ENCODE peak calls at places on chromosomes 16 and 17, in six cellular contexts. One of them, this sample, is unnamed.

GRCh38 chr16:13441675-13442074 is 478.3 kb upstream of the ERCC4 start:
- DNase-seq in H1: no peak
- DNase-seq in GM12878: no peak
- DNase-seq in IMR-90: no peak
- DNase-seq in A549: no peak
- DNase-seq in HCT116: no peak
- DNase-seq in this sample: no peak

GRCh38 chr17:42651392-42651791 is 7.7 kb upstream of the TUBG2 start:
- DNase-seq in IMR-90: no peak
- DNase-seq in H1: no peak
- DNase-seq in A549: no peak
- DNase-seq in HCT116: no peak
- DNase-seq in GM12878: no peak
- DNase-seq in this sample: no peak

GRCh38 chr16:31072540-31073072 is 1.4 kb downstream of the ZNF668 start:
- DNase-seq in HCT116: no peak
- DNase-seq in IMR-90: peak; percentile 69
- DNase-seq in GM12878: no peak
- DNase-seq in H1: no peak
- DNase-seq in A549: peak; percentile 34
- DNase-seq in this sample: peak; percentile 27

GRCh38 chr16:10668322-10669045 is 26.2 kb downstream of the TEKT5 start:
- DNase-seq in GM12878: no peak
- DNase-seq in HCT116: no peak
- DNase-seq in H1: peak; percentile 57
- DNase-seq in A549: peak; percentile 54
- DNase-seq in IMR-90: peak; percentile 10
- DNase-seq in this sample: peak; percentile 64

GRCh38 chr17:61399131-61400057 is at the start of gene TBX2:
- DNase-seq in GM12878: no peak
- DNase-seq in H1: peak; percentile 80
- DNase-seq in A549: peak; percentile 92
- DNase-seq in IMR-90: peak; percentile 96
- DNase-seq in HCT116: no peak
- DNase-seq in this sample: peak; percentile 80

GRCh38 chr16:46690281-46691178 is 1.1 kb downstream of the ORC6 start:
- DNase-seq in GM12878: no peak
- DNase-seq in A549: no peak
- DNase-seq in HCT116: no peak
- DNase-seq in H1: no peak
- DNase-seq in IMR-90: peak; percentile 40
- DNase-seq in this sample: peak; percentile 79

GRCh38 chr17:3979276-3979583 is 15.0 kb upstream of the ATP2A3 start:
- DNase-seq in GM12878: no peak
- DNase-seq in IMR-90: no peak
- DNase-seq in H1: no peak
- DNase-seq in HCT116: no peak
- DNase-seq in A549: no peak
- DNase-seq in this sample: no peak

GRCh38 chr16:49596699-49597291 is 223.2 kb downstream of the C16orf78 start:
- DNase-seq in H1: peak; percentile 52
- DNase-seq in IMR-90: no peak
- DNase-seq in GM12878: no peak
- DNase-seq in A549: no peak
- DNase-seq in HCT116: no peak
- DNase-seq in this sample: no peak

GRCh38 chr16:89040861-89041570 is 52.6 kb upstream of the ACSF3 start:
- DNase-seq in H1: no peak
- DNase-seq in A549: no peak
- DNase-seq in IMR-90: no peak
- DNase-seq in HCT116: no peak
- DNase-seq in GM12878: no peak
- DNase-seq in this sample: no peak

GRCh38 chr17:68675723-68676122 is 74.6 kb upstream of the FAM20A start:
- DNase-seq in HCT116: no peak
- DNase-seq in A549: no peak
- DNase-seq in H1: no peak
- DNase-seq in IMR-90: no peak
- DNase-seq in GM12878: no peak
- DNase-seq in this sample: no peak

GRCh38 chr16:89256651-89257254 is 39.2 kb downstream of the ZNF778 start:
- DNase-seq in A549: no peak
- DNase-seq in H1: peak; percentile 84
- DNase-seq in HCT116: no peak
- DNase-seq in GM12878: no peak
- DNase-seq in IMR-90: peak; percentile 63
- DNase-seq in this sample: no peak

GRCh38 chr17:73514146-73514863 is 129.9 kb downstream of the SDK2 start:
- DNase-seq in IMR-90: no peak
- DNase-seq in H1: no peak
- DNase-seq in HCT116: no peak
- DNase-seq in GM12878: no peak
- DNase-seq in A549: no peak
- DNase-seq in this sample: no peak

GRCh38 chr17:75877752-75878173 is 618 bp downstream of the TRIM47 start:
- DNase-seq in H1: peak; percentile 87
- DNase-seq in GM12878: no peak
- DNase-seq in A549: peak; percentile 86
- DNase-seq in IMR-90: peak; percentile 71
- DNase-seq in HCT116: no peak
- DNase-seq in this sample: peak; percentile 68

GRCh38 chr16:62225675-62226074 is 189.4 kb upstream of the CDH8 start:
- DNase-seq in H1: peak; percentile 92
- DNase-seq in A549: peak; percentile 89
- DNase-seq in IMR-90: no peak
- DNase-seq in HCT116: no peak
- DNase-seq in GM12878: peak; percentile 24
- DNase-seq in this sample: peak; percentile 76

GRCh38 chr17:68697850-68698313 is 96.7 kb upstream of the FAM20A start:
- DNase-seq in IMR-90: peak; percentile 68
- DNase-seq in A549: no peak
- DNase-seq in GM12878: no peak
- DNase-seq in H1: no peak
- DNase-seq in HCT116: no peak
- DNase-seq in this sample: peak; percentile 14

GRCh38 chr16:46817961-46818360 is 13.0 kb downstream of the C16orf87 start:
- DNase-seq in A549: no peak
- DNase-seq in HCT116: no peak
- DNase-seq in IMR-90: peak; percentile 52
- DNase-seq in GM12878: no peak
- DNase-seq in H1: no peak
- DNase-seq in this sample: no peak

GRCh38 chr17:62675260-62675659 is 47.8 kb downstream of the MRC2 start:
- DNase-seq in HCT116: no peak
- DNase-seq in IMR-90: no peak
- DNase-seq in A549: no peak
- DNase-seq in H1: no peak
- DNase-seq in GM12878: no peak
- DNase-seq in this sample: no peak

GRCh38 chr17:81232616-81233241 is 6.1 kb downstream of the TEPSIN start:
- DNase-seq in A549: no peak
- DNase-seq in IMR-90: no peak
- DNase-seq in HCT116: no peak
- DNase-seq in GM12878: no peak
- DNase-seq in H1: no peak
- DNase-seq in this sample: no peak

GRCh38 chr17:13544292-13544691 is 57.4 kb downstream of the HS3ST3A1 start:
- DNase-seq in GM12878: no peak
- DNase-seq in HCT116: no peak
- DNase-seq in A549: peak; percentile 20
- DNase-seq in IMR-90: peak; percentile 98
- DNase-seq in H1: no peak
- DNase-seq in this sample: no peak
- TF ChIP-seq CEBPB in GM12878: no peak
- TF ChIP-seq CEBPB in HCT116: no peak
- TF ChIP-seq CEBPB in A549: no peak
- TF ChIP-seq CEBPB in IMR-90: peak; percentile 43
- TF ChIP-seq CEBPB in H1: no peak
- TF ChIP-seq CEBPB in this sample: no peak

DNA sequence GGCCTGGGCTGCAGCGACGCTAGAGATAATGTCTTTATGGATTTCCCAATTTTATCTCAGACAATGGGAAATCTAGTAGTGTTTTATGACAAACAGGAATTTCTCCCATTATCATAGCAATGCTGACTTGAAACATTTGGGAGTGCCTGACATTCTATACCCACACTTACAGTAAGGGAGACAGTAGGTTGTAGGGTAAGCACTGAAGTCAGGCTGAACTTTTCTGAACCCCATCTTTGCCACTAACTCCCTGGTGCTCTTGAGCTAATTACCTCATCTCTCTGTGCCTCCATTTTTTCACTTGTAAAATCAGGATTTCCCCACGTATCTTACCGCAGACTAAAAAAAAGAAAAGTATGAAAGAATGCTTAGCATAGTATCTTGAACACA is 13.3 kb upstream of the ITGB3 start:
- DNase-seq in A549: no peak
- DNase-seq in H1: no peak
- DNase-seq in GM12878: no peak
- DNase-seq in IMR-90: no peak
- DNase-seq in HCT116: no peak
- DNase-seq in this sample: no peak
- H3K27ac ChIP-seq in A549: peak overlapping the region; percentile 4
- H3K27ac ChIP-seq in H1: no peak overlapping the region
- H3K27ac ChIP-seq in GM12878: no peak overlapping the region
- H3K27ac ChIP-seq in IMR-90: peak overlapping the region; percentile 60
- H3K27ac ChIP-seq in HCT116: peak overlapping the region; percentile 1
- H3K27ac ChIP-seq in this sample: no peak overlapping the region

DNA sequence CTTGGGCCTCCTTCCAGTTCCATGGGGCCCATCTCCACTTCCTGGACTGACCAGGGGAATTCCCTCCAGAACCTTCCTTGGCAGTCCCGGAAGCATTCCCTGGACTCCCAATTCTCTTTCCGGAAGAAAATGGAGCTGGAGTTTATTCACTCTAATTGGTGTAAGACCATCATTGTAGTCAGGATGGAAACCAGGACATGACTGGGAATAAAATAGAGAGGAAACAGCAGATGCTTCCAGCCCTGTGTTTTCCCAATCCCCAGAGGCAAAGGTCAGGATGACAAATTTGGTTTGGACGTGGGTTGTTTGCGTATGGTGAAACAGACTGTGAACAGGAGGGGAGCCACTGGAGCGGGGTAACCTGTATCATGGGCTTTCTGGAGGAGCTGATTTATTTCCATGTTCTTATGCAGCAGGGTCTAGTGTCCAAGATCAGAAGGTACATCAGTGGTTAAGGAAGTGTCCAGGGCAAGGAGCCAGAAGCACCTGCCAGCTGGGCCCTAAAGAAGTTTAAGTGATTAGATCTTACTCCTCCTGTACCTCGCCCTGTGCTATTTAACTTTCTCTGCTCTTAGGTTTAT is 8.5 kb upstream of the LONP2 start:
- DNase-seq in HCT116: no peak
- DNase-seq in IMR-90: peak; percentile 29
- DNase-seq in H1: no peak
- DNase-seq in GM12878: no peak
- DNase-seq in A549: peak; percentile 27
- DNase-seq in this sample: peak; percentile 83
- TF ChIP-seq CEBPB in HCT116: no peak
- TF ChIP-seq CEBPB in IMR-90: no peak
- TF ChIP-seq CEBPB in H1: no peak
- TF ChIP-seq CEBPB in GM12878: no peak
- TF ChIP-seq CEBPB in A549: no peak
- TF ChIP-seq CEBPB in this sample: peak; percentile 89

GRCh38 chr16:23676924-23677480 is 1.7 kb upstream of the PLK1 start:
- DNase-seq in A549: no peak
- DNase-seq in HCT116: no peak
- DNase-seq in H1: no peak
- DNase-seq in IMR-90: no peak
- DNase-seq in GM12878: no peak
- DNase-seq in this sample: no peak
- H3K27ac ChIP-seq in A549: no peak overlapping the region
- H3K27ac ChIP-seq in HCT116: no peak overlapping the region
- H3K27ac ChIP-seq in H1: no peak overlapping the region
- H3K27ac ChIP-seq in IMR-90: no peak overlapping the region
- H3K27ac ChIP-seq in GM12878: no peak overlapping the region
- H3K27ac ChIP-seq in this sample: peak overlapping the region; percentile 22